ENCODE peak calls at places on chromosomes 7 and 10, in four cellular contexts. One of them, this sample, is unnamed.

GRCh38 chr10:16183989-16184643 is 252.7 kb upstream of the PTER start:
- DNase-seq in BE2C: no peak
- DNase-seq in PC-3: no peak
- DNase-seq in thoracic aorta: no peak
- DNase-seq in this sample: no peak

GRCh38 chr7:4066626-4067475 is 615.2 kb upstream of the FOXK1 start:
- DNase-seq in thoracic aorta: no peak
- DNase-seq in BE2C: no peak
- DNase-seq in PC-3: no peak
- DNase-seq in this sample: no peak

GRCh38 chr7:11212080-11212711 is 238.5 kb downstream of the PHF14 start:
- DNase-seq in BE2C: peak
- DNase-seq in thoracic aorta: no peak
- DNase-seq in PC-3: peak
- DNase-seq in this sample: peak

GRCh38 chr7:1301812-1302310 is 69.2 kb downstream of the UNCX start:
- DNase-seq in thoracic aorta: no peak
- DNase-seq in BE2C: no peak
- DNase-seq in PC-3: no peak
- DNase-seq in this sample: no peak

GRCh38 chr10:120949511-120950102 is 98.4 kb downstream of the WDR11 start:
- DNase-seq in thoracic aorta: no peak
- DNase-seq in PC-3: no peak
- DNase-seq in BE2C: no peak
- DNase-seq in this sample: no peak

GRCh38 chr10:127441350-127442219 is 107.5 kb upstream of the NPS start:
- DNase-seq in PC-3: no peak
- DNase-seq in thoracic aorta: no peak
- DNase-seq in BE2C: no peak
- DNase-seq in this sample: no peak

GRCh38 chr7:880450-880849 is 4.1 kb downstream of the GET4 start:
- DNase-seq in BE2C: no peak
- DNase-seq in PC-3: no peak
- DNase-seq in thoracic aorta: no peak
- DNase-seq in this sample: no peak

GRCh38 chr7:86313842-86314241 is 329.9 kb upstream of the GRM3 start:
- DNase-seq in thoracic aorta: no peak
- DNase-seq in PC-3: no peak
- DNase-seq in BE2C: no peak
- DNase-seq in this sample: no peak

GRCh38 chr10:120584786-120585185 is 127.8 kb downstream of the PLPP4 start:
- DNase-seq in BE2C: no peak
- DNase-seq in thoracic aorta: no peak
- DNase-seq in PC-3: no peak
- DNase-seq in this sample: no peak

GRCh38 chr7:111082351-111082750 is 8.6 kb upstream of the LRRN3 start:
- DNase-seq in BE2C: no peak
- DNase-seq in PC-3: no peak
- DNase-seq in thoracic aorta: no peak
- DNase-seq in this sample: peak

GRCh38 chr7:31126976-31127375 is 74.9 kb downstream of the ADCYAP1R1 start:
- DNase-seq in thoracic aorta: no peak
- DNase-seq in BE2C: no peak
- DNase-seq in PC-3: peak
- DNase-seq in this sample: peak

GRCh38 chr10:131928248-131929095 is 27.7 kb downstream of the PPP2R2D start:
- DNase-seq in BE2C: no peak
- DNase-seq in thoracic aorta: no peak
- DNase-seq in PC-3: no peak
- DNase-seq in this sample: no peak

GRCh38 chr10:71074176-71074755 is 138.1 kb upstream of the UNC5B start:
- DNase-seq in thoracic aorta: no peak
- DNase-seq in PC-3: peak
- DNase-seq in BE2C: peak
- DNase-seq in this sample: no peak

GRCh38 chr10:33421789-33422188 is 87.3 kb upstream of the NRP1 start:
- DNase-seq in BE2C: no peak
- DNase-seq in PC-3: peak
- DNase-seq in thoracic aorta: peak
- DNase-seq in this sample: peak

GRCh38 chr7:37590824-37591223 is 92.7 kb upstream of the GPR141 start:
- DNase-seq in PC-3: no peak
- DNase-seq in BE2C: no peak
- DNase-seq in thoracic aorta: no peak
- DNase-seq in this sample: no peak

GRCh38 chr7:73909051-73909941 is 48.3 kb downstream of the TMEM270 start:
- DNase-seq in thoracic aorta: no peak
- DNase-seq in BE2C: no peak
- DNase-seq in PC-3: no peak
- DNase-seq in this sample: no peak

GRCh38 chr10:112732277-112732891 is 217.7 kb upstream of the TCF7L2 start:
- DNase-seq in thoracic aorta: no peak
- DNase-seq in BE2C: no peak
- DNase-seq in PC-3: peak
- DNase-seq in this sample: no peak

GRCh38 chr7:153381275-153382119 is 621.9 kb downstream of the ACTR3B start:
- DNase-seq in thoracic aorta: no peak
- DNase-seq in BE2C: peak
- DNase-seq in PC-3: peak
- DNase-seq in this sample: no peak

GRCh38 chr7:150852371-150852905 is at the start of gene AOC1:
- DNase-seq in PC-3: no peak
- DNase-seq in BE2C: no peak
- DNase-seq in thoracic aorta: no peak
- DNase-seq in this sample: no peak

GRCh38 chr10:15245530-15245929 is 77.0 kb upstream of the NMT2 start:
- DNase-seq in BE2C: peak
- DNase-seq in thoracic aorta: no peak
- DNase-seq in PC-3: no peak
- DNase-seq in this sample: no peak

GRCh38 chr7:45174328-45174610 is 16.7 kb downstream of the RAMP3 start:
- DNase-seq in thoracic aorta: no peak
- DNase-seq in BE2C: no peak
- DNase-seq in PC-3: no peak
- DNase-seq in this sample: no peak

GRCh38 chr10:86795353-86795752 is 38.9 kb downstream of the BMPR1A start:
- DNase-seq in PC-3: peak
- DNase-seq in thoracic aorta: no peak
- DNase-seq in BE2C: no peak
- DNase-seq in this sample: peak

GRCh38 chr10:86799188-86799845 is 42.9 kb downstream of the BMPR1A start:
- DNase-seq in BE2C: no peak
- DNase-seq in thoracic aorta: no peak
- DNase-seq in PC-3: no peak
- DNase-seq in this sample: no peak

GRCh38 chr10:86798030-86798429 is 41.6 kb downstream of the BMPR1A start:
- DNase-seq in BE2C: no peak
- DNase-seq in thoracic aorta: no peak
- DNase-seq in PC-3: no peak
- DNase-seq in this sample: no peak

GRCh38 chr10:86801995-86802394 is 45.6 kb downstream of the BMPR1A start:
- DNase-seq in thoracic aorta: no peak
- DNase-seq in BE2C: no peak
- DNase-seq in PC-3: no peak
- DNase-seq in this sample: no peak

GRCh38 chr10:86798636-86799035 is 42.2 kb downstream of the BMPR1A start:
- DNase-seq in thoracic aorta: no peak
- DNase-seq in BE2C: no peak
- DNase-seq in PC-3: no peak
- DNase-seq in this sample: no peak
- H3K4me3 ChIP-seq in thoracic aorta: peak
- H3K4me3 ChIP-seq in BE2C: no peak
- H3K4me3 ChIP-seq in PC-3: no peak
- H3K4me3 ChIP-seq in this sample: no peak

GRCh38 chr7:155764432-155764798 is 47.8 kb downstream of the SHH start:
- DNase-seq in BE2C: no peak
- DNase-seq in PC-3: no peak
- DNase-seq in thoracic aorta: no peak
- DNase-seq in this sample: no peak

GRCh38 chr7:155763122-155763521 is 49.1 kb downstream of the SHH start:
- DNase-seq in BE2C: no peak
- DNase-seq in thoracic aorta: no peak
- DNase-seq in PC-3: no peak
- DNase-seq in this sample: no peak

GRCh38 chr7:155762639-155763038 is 49.6 kb downstream of the SHH start:
- DNase-seq in BE2C: no peak
- DNase-seq in PC-3: no peak
- DNase-seq in thoracic aorta: no peak
- DNase-seq in this sample: no peak

GRCh38 chr7:155765458-155765857 is 46.8 kb downstream of the SHH start:
- DNase-seq in BE2C: no peak
- DNase-seq in thoracic aorta: no peak
- DNase-seq in PC-3: no peak
- DNase-seq in this sample: no peak

DNA sequence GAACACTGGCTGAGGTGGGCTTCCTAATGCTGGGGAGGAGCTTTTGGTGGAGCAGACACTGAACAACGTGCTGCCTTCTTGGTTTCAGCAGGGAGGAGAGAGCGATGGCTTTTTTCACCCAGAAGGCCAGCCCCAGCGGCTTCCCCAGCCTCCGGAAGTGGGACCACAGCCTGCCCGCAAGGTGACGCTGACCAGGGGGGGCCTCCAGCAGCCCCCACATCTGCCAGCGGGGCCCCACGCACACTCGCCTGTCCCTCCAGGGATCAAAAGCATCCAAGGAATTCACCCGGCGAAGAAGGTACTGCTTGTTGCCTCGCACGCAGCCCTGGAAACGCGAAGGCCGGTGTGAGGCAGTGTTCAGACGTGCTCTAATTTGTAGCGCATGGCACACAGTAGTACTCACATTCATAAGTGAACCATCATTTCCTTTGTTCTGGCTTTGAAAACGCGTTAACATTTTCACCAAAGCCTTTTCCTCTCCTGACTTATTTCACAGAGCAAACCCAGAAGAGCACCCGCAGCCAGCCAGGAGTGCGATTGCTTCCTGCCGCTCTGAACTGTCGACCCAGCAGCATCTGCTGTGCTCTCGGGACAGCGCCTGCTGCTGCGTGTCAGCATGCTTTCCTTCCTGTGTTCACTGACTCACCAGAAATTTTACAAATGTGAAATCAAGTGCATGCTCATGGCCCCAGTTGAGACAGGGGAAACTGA is 48.4 kb downstream of the SHH start:
- DNase-seq in PC-3: no peak
- DNase-seq in thoracic aorta: no peak
- DNase-seq in BE2C: no peak
- DNase-seq in this sample: no peak
- H3K4me3 ChIP-seq in PC-3: no peak
- H3K4me3 ChIP-seq in thoracic aorta: no peak
- H3K4me3 ChIP-seq in BE2C: no peak
- H3K4me3 ChIP-seq in this sample: no peak

GRCh38 chr7:92612501-92612900 is 22.3 kb upstream of the FAM133B start:
- DNase-seq in BE2C: no peak
- DNase-seq in PC-3: no peak
- DNase-seq in thoracic aorta: no peak
- DNase-seq in this sample: no peak

GRCh38 chr7:92606985-92607384 is 16.8 kb upstream of the FAM133B start:
- DNase-seq in PC-3: no peak
- DNase-seq in thoracic aorta: no peak
- DNase-seq in BE2C: no peak
- DNase-seq in this sample: no peak

GRCh38 chr7:92609921-92610518 is 19.8 kb upstream of the FAM133B start:
- DNase-seq in PC-3: peak
- DNase-seq in thoracic aorta: no peak
- DNase-seq in BE2C: no peak
- DNase-seq in this sample: peak

GRCh38 chr7:92611735-92612134 is 21.5 kb upstream of the FAM133B start:
- DNase-seq in PC-3: no peak
- DNase-seq in thoracic aorta: no peak
- DNase-seq in BE2C: no peak
- DNase-seq in this sample: no peak

DNA sequence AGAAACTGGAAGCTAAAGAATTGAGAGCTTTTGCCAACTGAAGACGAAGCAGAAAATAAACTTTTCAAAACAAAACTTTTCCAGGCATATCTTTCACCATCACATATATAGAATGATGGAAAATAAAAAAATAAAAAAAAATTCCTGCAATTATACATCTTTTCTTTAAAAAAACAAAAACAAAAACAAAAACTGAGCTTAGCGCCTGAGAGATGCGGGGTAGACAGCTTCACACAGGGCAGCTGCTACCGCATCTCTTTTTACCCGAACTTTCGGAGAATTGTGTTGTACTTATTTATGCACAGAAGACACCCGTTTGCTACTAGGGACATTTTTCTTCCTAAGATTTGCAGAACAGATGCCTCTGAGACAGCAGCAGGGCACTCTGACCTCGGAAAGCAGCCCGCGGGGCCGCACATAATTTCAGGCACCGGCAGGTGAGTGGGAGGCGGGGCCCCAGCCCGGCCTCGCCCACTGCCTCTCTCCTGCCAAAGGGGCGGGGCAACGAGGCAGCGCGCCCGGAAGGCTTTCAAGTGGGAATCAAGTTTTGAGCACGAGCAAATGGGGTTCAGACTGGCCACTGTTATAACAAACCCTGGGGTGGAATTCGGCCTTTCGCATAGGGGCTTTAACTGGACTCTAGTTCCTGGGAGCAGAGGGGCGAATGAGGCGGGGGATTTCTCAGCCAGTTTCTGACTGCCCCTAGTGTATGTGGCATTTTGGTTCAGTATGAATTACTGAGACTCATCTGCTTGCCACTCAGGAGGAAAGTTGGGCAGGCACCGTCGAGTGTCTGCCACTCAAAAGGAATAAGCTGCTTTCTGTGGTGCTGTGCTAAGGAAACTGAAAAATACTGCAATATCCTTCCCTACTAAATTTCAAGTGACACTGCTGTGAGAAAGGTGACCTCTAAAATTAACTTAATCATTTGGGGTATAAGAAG is 18.5 kb upstream of the FAM133B start:
- DNase-seq in BE2C: no peak
- DNase-seq in thoracic aorta: no peak
- DNase-seq in PC-3: no peak
- DNase-seq in this sample: no peak
- H3K4me3 ChIP-seq in BE2C: no peak
- H3K4me3 ChIP-seq in thoracic aorta: no peak
- H3K4me3 ChIP-seq in PC-3: no peak
- H3K4me3 ChIP-seq in this sample: no peak

GRCh38 chr7:155205368-155206285 is 92.1 kb upstream of the INSIG1 start:
- DNase-seq in BE2C: peak
- DNase-seq in PC-3: peak
- DNase-seq in thoracic aorta: peak
- DNase-seq in this sample: peak
- H3K4me3 ChIP-seq in BE2C: no peak
- H3K4me3 ChIP-seq in PC-3: peak
- H3K4me3 ChIP-seq in thoracic aorta: peak
- H3K4me3 ChIP-seq in this sample: no peak

This sample was measured in astrocyte of the cerebellum.